ENCODE peak calls at places on chromosome 15, in seven cellular contexts. One of them, this sample, is unnamed.

GRCh38 chr15:31483053-31483923 is 156.7 kb downstream of the KLF13 start:
- DNase-seq in transverse colon: no peak
- DNase-seq in left ventricle myocardium inferior: no peak
- DNase-seq in pancreas: no peak
- DNase-seq in kidney: peak; percentile 72
- DNase-seq in testis: peak; percentile 38
- DNase-seq in neural progenitor cell: no peak
- DNase-seq in this sample: no peak

GRCh38 chr15:66923438-66923881 is 141.9 kb upstream of the SMAD3 start:
- DNase-seq in testis: peak; percentile 36
- DNase-seq in pancreas: no peak
- DNase-seq in kidney: no peak
- DNase-seq in neural progenitor cell: peak; percentile 72
- DNase-seq in transverse colon: peak; percentile 43
- DNase-seq in left ventricle myocardium inferior: no peak
- DNase-seq in this sample: peak; percentile 32

GRCh38 chr15:99090938-99091337 is 13.9 kb upstream of the SYNM start:
- DNase-seq in kidney: no peak
- DNase-seq in testis: no peak
- DNase-seq in pancreas: no peak
- DNase-seq in left ventricle myocardium inferior: no peak
- DNase-seq in neural progenitor cell: no peak
- DNase-seq in transverse colon: no peak
- DNase-seq in this sample: no peak

GRCh38 chr15:72353266-72353665 is 22.5 kb downstream of the HEXA start:
- DNase-seq in transverse colon: no peak
- DNase-seq in left ventricle myocardium inferior: no peak
- DNase-seq in neural progenitor cell: no peak
- DNase-seq in kidney: no peak
- DNase-seq in pancreas: no peak
- DNase-seq in testis: no peak
- DNase-seq in this sample: no peak

GRCh38 chr15:65172531-65172930 is 12.6 kb downstream of the CLPX start:
- DNase-seq in testis: no peak
- DNase-seq in kidney: no peak
- DNase-seq in left ventricle myocardium inferior: no peak
- DNase-seq in neural progenitor cell: no peak
- DNase-seq in pancreas: no peak
- DNase-seq in transverse colon: no peak
- DNase-seq in this sample: no peak

GRCh38 chr15:92322566-92323355 is 70.9 kb upstream of the ST8SIA2 start:
- DNase-seq in neural progenitor cell: no peak
- DNase-seq in testis: peak; percentile 18
- DNase-seq in left ventricle myocardium inferior: no peak
- DNase-seq in kidney: no peak
- DNase-seq in pancreas: no peak
- DNase-seq in transverse colon: no peak
- DNase-seq in this sample: no peak

GRCh38 chr15:39573287-39573686 is 7.6 kb upstream of the THBS1 start:
- DNase-seq in transverse colon: no peak
- DNase-seq in testis: no peak
- DNase-seq in left ventricle myocardium inferior: no peak
- DNase-seq in neural progenitor cell: no peak
- DNase-seq in kidney: no peak
- DNase-seq in pancreas: no peak
- DNase-seq in this sample: no peak

GRCh38 chr15:93987068-93987467 is 244.3 kb upstream of the MCTP2 start:
- DNase-seq in neural progenitor cell: no peak
- DNase-seq in testis: no peak
- DNase-seq in left ventricle myocardium inferior: no peak
- DNase-seq in transverse colon: no peak
- DNase-seq in pancreas: no peak
- DNase-seq in kidney: no peak
- DNase-seq in this sample: no peak

GRCh38 chr15:86915811-86916331 is 836.2 kb downstream of the AGBL1 start:
- DNase-seq in pancreas: no peak
- DNase-seq in transverse colon: no peak
- DNase-seq in left ventricle myocardium inferior: no peak
- DNase-seq in testis: peak; percentile 29
- DNase-seq in neural progenitor cell: peak; percentile 72
- DNase-seq in kidney: no peak
- DNase-seq in this sample: no peak

GRCh38 chr15:67224889-67225288 is 29.6 kb downstream of the AAGAB start:
- DNase-seq in kidney: no peak
- DNase-seq in neural progenitor cell: no peak
- DNase-seq in left ventricle myocardium inferior: no peak
- DNase-seq in transverse colon: peak; percentile 26
- DNase-seq in testis: no peak
- DNase-seq in pancreas: no peak
- DNase-seq in this sample: no peak

GRCh38 chr15:50906954-50907865 is 1.3 kb upstream of the AP4E1 start:
- DNase-seq in kidney: no peak
- DNase-seq in pancreas: no peak
- DNase-seq in testis: no peak
- DNase-seq in left ventricle myocardium inferior: no peak
- DNase-seq in transverse colon: peak; percentile 57
- DNase-seq in neural progenitor cell: no peak
- DNase-seq in this sample: no peak

GRCh38 chr15:90386221-90386620 is 1.8 kb upstream of the IQGAP1 start:
- DNase-seq in left ventricle myocardium inferior: no peak
- DNase-seq in testis: no peak
- DNase-seq in transverse colon: no peak
- DNase-seq in pancreas: no peak
- DNase-seq in neural progenitor cell: no peak
- DNase-seq in kidney: no peak
- DNase-seq in this sample: no peak

GRCh38 chr15:101288905-101289513 is 6.0 kb downstream of the SNRPA1 start:
- DNase-seq in testis: peak; percentile 20
- DNase-seq in pancreas: no peak
- DNase-seq in transverse colon: no peak
- DNase-seq in neural progenitor cell: peak; percentile 74
- DNase-seq in left ventricle myocardium inferior: no peak
- DNase-seq in kidney: no peak
- DNase-seq in this sample: no peak

GRCh38 chr15:60932051-60932915 is 296.8 kb downstream of the RORA start:
- DNase-seq in left ventricle myocardium inferior: no peak
- DNase-seq in kidney: peak; percentile 88
- DNase-seq in neural progenitor cell: no peak
- DNase-seq in pancreas: no peak
- DNase-seq in testis: peak; percentile 31
- DNase-seq in transverse colon: no peak
- DNase-seq in this sample: peak; percentile 51

GRCh38 chr15:25504307-25504706 is 65.5 kb upstream of the UBE3A start:
- DNase-seq in left ventricle myocardium inferior: no peak
- DNase-seq in transverse colon: no peak
- DNase-seq in testis: no peak
- DNase-seq in neural progenitor cell: no peak
- DNase-seq in pancreas: no peak
- DNase-seq in kidney: no peak
- DNase-seq in this sample: no peak

GRCh38 chr15:31598620-31599019 is 272.0 kb downstream of the KLF13 start:
- DNase-seq in kidney: no peak
- DNase-seq in left ventricle myocardium inferior: no peak
- DNase-seq in transverse colon: peak; percentile 37
- DNase-seq in pancreas: no peak
- DNase-seq in neural progenitor cell: peak; percentile 30
- DNase-seq in testis: no peak
- DNase-seq in this sample: no peak

GRCh38 chr15:63288778-63289378 is 11.5 kb downstream of the APH1B start:
- DNase-seq in kidney: no peak
- DNase-seq in left ventricle myocardium inferior: no peak
- DNase-seq in transverse colon: no peak
- DNase-seq in testis: no peak
- DNase-seq in neural progenitor cell: peak; percentile 53
- DNase-seq in pancreas: no peak
- DNase-seq in this sample: no peak

GRCh38 chr15:80934761-80935221 is 54.8 kb downstream of the MESD start:
- DNase-seq in kidney: no peak
- DNase-seq in transverse colon: no peak
- DNase-seq in left ventricle myocardium inferior: no peak
- DNase-seq in testis: no peak
- DNase-seq in pancreas: no peak
- DNase-seq in neural progenitor cell: no peak
- DNase-seq in this sample: no peak

GRCh38 chr15:43008150-43008549 is 87.6 kb upstream of the TTBK2 start:
- DNase-seq in pancreas: no peak
- DNase-seq in kidney: no peak
- DNase-seq in left ventricle myocardium inferior: no peak
- DNase-seq in transverse colon: no peak
- DNase-seq in testis: no peak
- DNase-seq in neural progenitor cell: no peak
- DNase-seq in this sample: no peak

GRCh38 chr15:81280086-81280485 is 43.9 kb downstream of the STARD5 start:
- DNase-seq in neural progenitor cell: no peak
- DNase-seq in testis: no peak
- DNase-seq in pancreas: peak; percentile 5
- DNase-seq in kidney: no peak
- DNase-seq in transverse colon: no peak
- DNase-seq in left ventricle myocardium inferior: no peak
- DNase-seq in this sample: no peak

GRCh38 chr15:57607570-57608000 is 15.9 kb downstream of the MYZAP start:
- DNase-seq in pancreas: no peak
- DNase-seq in testis: no peak
- DNase-seq in kidney: peak; percentile 75
- DNase-seq in left ventricle myocardium inferior: no peak
- DNase-seq in transverse colon: peak; percentile 85
- DNase-seq in neural progenitor cell: no peak
- DNase-seq in this sample: no peak
- TF ChIP-seq CTCF in pancreas: no peak
- TF ChIP-seq CTCF in testis: no peak
- TF ChIP-seq CTCF in kidney: no peak
- TF ChIP-seq CTCF in left ventricle myocardium inferior: no peak
- TF ChIP-seq CTCF in transverse colon: no peak
- TF ChIP-seq CTCF in neural progenitor cell: no peak
- TF ChIP-seq CTCF in this sample: no peak

DNA sequence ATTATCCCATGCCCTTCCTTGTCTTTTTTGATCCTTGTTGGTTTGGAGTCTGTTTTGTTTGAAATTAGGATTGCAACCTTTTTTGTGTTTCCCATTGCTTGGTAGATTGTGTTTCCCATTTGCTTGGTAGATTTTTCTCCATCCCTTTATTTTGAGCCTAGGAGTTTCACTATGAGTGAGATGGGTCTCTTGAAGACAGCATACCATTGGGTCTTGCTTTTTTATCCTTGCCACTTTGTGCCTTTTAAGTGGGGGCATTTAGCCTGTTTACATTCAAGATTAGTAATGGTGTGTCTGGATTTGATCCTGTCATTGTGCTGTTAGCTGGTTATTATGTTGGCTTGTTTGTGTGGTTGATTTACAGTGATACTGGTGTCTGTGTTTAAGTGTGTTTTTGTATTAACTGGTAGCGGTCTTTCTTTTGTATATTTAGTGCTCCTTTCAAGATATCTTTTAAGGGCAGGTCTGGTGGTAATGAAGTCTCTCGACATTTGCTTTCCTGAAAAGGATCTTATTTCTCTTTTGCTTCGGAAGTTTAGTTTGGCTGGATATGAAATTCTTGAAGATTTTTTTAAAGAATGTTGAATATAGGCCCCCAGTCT is 70.8 kb downstream of the AKAP13 start:
- DNase-seq in left ventricle myocardium inferior: no peak
- DNase-seq in kidney: no peak
- DNase-seq in pancreas: no peak
- DNase-seq in neural progenitor cell: no peak
- DNase-seq in transverse colon: no peak
- DNase-seq in testis: no peak
- DNase-seq in this sample: no peak
- H3K9me3 ChIP-seq in left ventricle myocardium inferior: peaks cover 32% of the 10 kb centered on the region
- H3K9me3 ChIP-seq in kidney: peaks cover 15% of the 10 kb centered on the region
- H3K9me3 ChIP-seq in pancreas: no peaks in the 10 kb centered on the region
- H3K9me3 ChIP-seq in neural progenitor cell: peaks cover 19% of the 10 kb centered on the region
- H3K9me3 ChIP-seq in transverse colon: peaks cover 17% of the 10 kb centered on the region
- H3K9me3 ChIP-seq in testis: no peaks in the 10 kb centered on the region
- H3K9me3 ChIP-seq in this sample: no peaks in the 10 kb centered on the region

DNA sequence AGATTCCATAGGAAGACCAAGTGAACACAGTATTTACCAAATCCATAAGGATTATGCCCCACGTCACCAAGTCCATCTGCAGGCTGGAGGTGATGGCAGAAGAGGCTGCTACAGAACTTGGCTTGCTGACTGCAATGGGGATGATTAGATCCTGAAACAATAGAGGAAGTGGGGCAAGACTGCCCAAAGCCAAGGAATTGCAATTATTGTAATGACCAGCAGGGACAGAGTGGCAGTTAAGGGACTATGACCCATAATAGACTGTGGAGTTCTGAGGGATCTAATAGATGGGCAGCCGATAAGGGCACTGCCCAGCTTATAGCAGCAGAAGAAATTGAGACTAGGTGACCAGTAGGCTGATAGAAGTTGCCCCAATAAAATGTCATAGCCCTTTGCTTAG is 108.4 kb downstream of the MINAR1 start:
- DNase-seq in neural progenitor cell: no peak
- DNase-seq in pancreas: no peak
- DNase-seq in kidney: no peak
- DNase-seq in transverse colon: no peak
- DNase-seq in left ventricle myocardium inferior: no peak
- DNase-seq in testis: no peak
- DNase-seq in this sample: no peak
- TF ChIP-seq CTCF in neural progenitor cell: peak; percentile 38
- TF ChIP-seq CTCF in pancreas: peak; percentile 7
- TF ChIP-seq CTCF in kidney: no peak
- TF ChIP-seq CTCF in transverse colon: no peak
- TF ChIP-seq CTCF in left ventricle myocardium inferior: no peak
- TF ChIP-seq CTCF in testis: no peak
- TF ChIP-seq CTCF in this sample: no peak

DNA sequence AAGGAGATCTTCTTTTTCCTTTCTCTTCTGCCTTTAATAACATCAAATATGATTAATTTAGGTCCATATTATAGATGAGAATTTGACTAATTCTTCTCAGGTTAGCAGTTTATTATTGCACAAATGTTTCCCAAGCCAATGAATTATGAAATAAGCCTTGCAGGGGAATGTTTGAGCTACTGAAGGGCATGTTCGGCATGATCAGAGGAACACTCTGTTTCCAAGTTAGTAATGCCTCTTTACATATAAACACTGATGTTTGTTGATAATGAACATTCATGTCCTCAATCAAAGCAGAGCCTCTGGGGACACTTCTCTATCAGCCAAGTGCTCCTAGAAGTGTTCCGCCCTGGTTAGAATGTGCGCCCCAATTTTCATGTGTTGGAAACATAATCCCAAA is 10.0 kb upstream of the CYP1A1 start:
- DNase-seq in pancreas: no peak
- DNase-seq in kidney: no peak
- DNase-seq in left ventricle myocardium inferior: no peak
- DNase-seq in testis: no peak
- DNase-seq in neural progenitor cell: no peak
- DNase-seq in transverse colon: no peak
- DNase-seq in this sample: no peak
- H3K9me3 ChIP-seq in pancreas: no peaks in the 10 kb centered on the region
- H3K9me3 ChIP-seq in kidney: no peaks in the 10 kb centered on the region
- H3K9me3 ChIP-seq in left ventricle myocardium inferior: no peaks in the 10 kb centered on the region
- H3K9me3 ChIP-seq in testis: no peaks in the 10 kb centered on the region
- H3K9me3 ChIP-seq in neural progenitor cell: no peaks in the 10 kb centered on the region
- H3K9me3 ChIP-seq in transverse colon: no peaks in the 10 kb centered on the region
- H3K9me3 ChIP-seq in this sample: no peaks in the 10 kb centered on the region

This sample was measured in tibial artery.